ENCODE peak calls at places on chromosomes 12 and 14, in seven cellular contexts. N is astrocyte of the spinal cord; I is CD8-positive, alpha-beta T cell; T is GM23338; H is AG08396; Q is psoas muscle; Y is naive B cell. B is an unnamed sample.

GRCh38 chr14:22847661-22848341 is 11.4 kb downstream of the MMP14 start:
- DNase-seq in N (peak; percentile 45), T (peak; percentile 52), Q (no peak), I (no peak), H (peak; percentile 75), Y (no peak), B (peak; percentile 37)

GRCh38 chr14:52792097-52792415 is 649 bp upstream of the GNPNAT1 start:
- DNase-seq in H (no peak), T (no peak), I (no peak), Q (no peak), N (no peak), Y (no peak), B (no peak)

GRCh38 chr14:104682107-104682593 is 7.3 kb upstream of the INF2 start:
- DNase-seq in H (no peak), I (no peak), N (no peak), Y (no peak), T (peak; percentile 89), Q (no peak), B (no peak)

GRCh38 chr12:77914089-77914488 is 83.4 kb downstream of the NAV3 start:
- DNase-seq in N (no peak), T (no peak), Y (no peak), H (no peak), Q (no peak), I (no peak), B (no peak)

GRCh38 chr12:14111230-14111865 is 129.9 kb upstream of the GRIN2B start:
- DNase-seq in I (no peak), T (peak; percentile 83), N (no peak), Q (no peak), Y (peak; percentile 63), H (no peak), B (no peak)

GRCh38 chr12:9606736-9607372 is 862 bp downstream of the KLRB1 start:
- DNase-seq in N (no peak), Q (no peak), Y (no peak), I (no peak), T (no peak), H (no peak), B (no peak)

GRCh38 chr12:50401383-50402155 is 884 bp downstream of the LARP4 start:
- DNase-seq in Y (no peak), N (peak; percentile 43), I (no peak), Q (no peak), H (peak; percentile 21), T (peak; percentile 57), B (peak; percentile 53)

GRCh38 chr12:71190822-71191221 is 33.0 kb upstream of the TSPAN8 start:
- DNase-seq in H (no peak), T (no peak), I (no peak), Y (no peak), N (no peak), Q (no peak), B (no peak)

GRCh38 chr14:89757313-89757939 is 197.1 kb downstream of the EFCAB11 start:
- DNase-seq in Q (no peak), N (no peak), I (no peak), T (no peak), Y (no peak), H (no peak), B (peak; percentile 74)

GRCh38 chr12:56983386-56983785 is 23.0 kb downstream of the ZBTB39 start:
- DNase-seq in H (no peak), Q (no peak), T (no peak), N (no peak), I (no peak), Y (no peak), B (no peak)

GRCh38 chr12:69901141-69901900 is 76.3 kb downstream of the MYRFL start:
- DNase-seq in Q (no peak), Y (no peak), I (no peak), H (no peak), N (no peak), T (no peak), B (no peak)

GRCh38 chr14:69690042-69690441 is 76.9 kb upstream of the SRSF5 start:
- DNase-seq in Q (no peak), T (no peak), Y (no peak), H (no peak), I (no peak), N (no peak), B (no peak)

GRCh38 chr12:110658882-110659281 is 30.0 kb downstream of the HVCN1 start:
- DNase-seq in I (no peak), Q (no peak), N (no peak), H (no peak), T (no peak), Y (no peak), B (no peak)

GRCh38 chr12:96208346-96208745 is 14.2 kb downstream of the ELK3 start:
- DNase-seq in N (peak; percentile 73), Y (no peak), T (no peak), H (peak; percentile 49), I (no peak), Q (no peak), B (peak; percentile 55)

GRCh38 chr14:64706552-64707193 is 2.4 kb downstream of the PLEKHG3 start:
- DNase-seq in N (no peak), Q (no peak), H (no peak), Y (no peak), T (peak; percentile 65), I (no peak), B (no peak)

GRCh38 chr12:120470150-120470817 is 736 bp upstream of the SRSF9 start:
- DNase-seq in T (peak; percentile 48), Q (no peak), N (no peak), H (no peak), I (no peak), Y (no peak), B (no peak)

GRCh38 chr12:67222302-67222701 is 46.9 kb upstream of the CAND1 start:
- DNase-seq in Q (no peak), H (no peak), Y (no peak), I (no peak), N (peak; percentile 37), T (peak; percentile 75), B (peak; percentile 64)

B was measured in astrocyte of the hippocampus.